ENCODE peak calls at places on chromosomes 2 and 18, in ten cellular contexts. One of them, this sample, is unnamed.

GRCh38 chr2:227759411-227760113 is 13.9 kb downstream of the SCYGR8 start:
- DNase-seq in left cardiac atrium: no peak
- DNase-seq in SK-N-SH: no peak
- DNase-seq in adipocyte: peak; percentile 24
- DNase-seq in activated CD8-positive, alpha-beta memory T cell treated with anti-CD3 and anti-CD28 coated beads for 24 hours: no peak
- DNase-seq in stimulated activated CD4-positive, alpha-beta T cell treated with anti-CD3 and anti-CD28 coated beads, Interleukin-1b, Interleukin-23, amount 100 ng/mL, for 4 hours: no peak
- DNase-seq in WTC11: no peak
- DNase-seq in Kasumi-1: no peak
- DNase-seq in breast epithelium: no peak
- DNase-seq in AG20443: no peak
- DNase-seq in this sample: no peak

GRCh38 chr2:72579595-72580180 is 246.1 kb downstream of the EXOC6B start:
- DNase-seq in SK-N-SH: peak; percentile 27
- DNase-seq in activated CD8-positive, alpha-beta memory T cell treated with anti-CD3 and anti-CD28 coated beads for 24 hours: no peak
- DNase-seq in left cardiac atrium: no peak
- DNase-seq in Kasumi-1: peak; percentile 80
- DNase-seq in stimulated activated CD4-positive, alpha-beta T cell treated with anti-CD3 and anti-CD28 coated beads, Interleukin-1b, Interleukin-23, amount 100 ng/mL, for 4 hours: no peak
- DNase-seq in adipocyte: peak; percentile 87
- DNase-seq in WTC11: no peak
- DNase-seq in breast epithelium: no peak
- DNase-seq in AG20443: peak; percentile 31
- DNase-seq in this sample: no peak

GRCh38 chr2:30253873-30254691 is 22.7 kb downstream of the LBH start:
- DNase-seq in breast epithelium: no peak
- DNase-seq in stimulated activated CD4-positive, alpha-beta T cell treated with anti-CD3 and anti-CD28 coated beads, Interleukin-1b, Interleukin-23, amount 100 ng/mL, for 4 hours: no peak
- DNase-seq in SK-N-SH: no peak
- DNase-seq in left cardiac atrium: no peak
- DNase-seq in adipocyte: no peak
- DNase-seq in AG20443: no peak
- DNase-seq in WTC11: no peak
- DNase-seq in Kasumi-1: no peak
- DNase-seq in activated CD8-positive, alpha-beta memory T cell treated with anti-CD3 and anti-CD28 coated beads for 24 hours: no peak
- DNase-seq in this sample: no peak

GRCh38 chr18:44590976-44591375 is 89.7 kb upstream of the SETBP1 start:
- DNase-seq in stimulated activated CD4-positive, alpha-beta T cell treated with anti-CD3 and anti-CD28 coated beads, Interleukin-1b, Interleukin-23, amount 100 ng/mL, for 4 hours: no peak
- DNase-seq in left cardiac atrium: no peak
- DNase-seq in breast epithelium: no peak
- DNase-seq in SK-N-SH: no peak
- DNase-seq in adipocyte: no peak
- DNase-seq in Kasumi-1: no peak
- DNase-seq in AG20443: no peak
- DNase-seq in WTC11: no peak
- DNase-seq in activated CD8-positive, alpha-beta memory T cell treated with anti-CD3 and anti-CD28 coated beads for 24 hours: no peak
- DNase-seq in this sample: peak; percentile 62

GRCh38 chr2:10009271-10009810 is 34.0 kb upstream of the KLF11 start:
- DNase-seq in adipocyte: no peak
- DNase-seq in SK-N-SH: peak; percentile 67
- DNase-seq in WTC11: no peak
- DNase-seq in stimulated activated CD4-positive, alpha-beta T cell treated with anti-CD3 and anti-CD28 coated beads, Interleukin-1b, Interleukin-23, amount 100 ng/mL, for 4 hours: no peak
- DNase-seq in breast epithelium: peak; percentile 37
- DNase-seq in Kasumi-1: no peak
- DNase-seq in activated CD8-positive, alpha-beta memory T cell treated with anti-CD3 and anti-CD28 coated beads for 24 hours: no peak
- DNase-seq in AG20443: no peak
- DNase-seq in left cardiac atrium: no peak
- DNase-seq in this sample: no peak

GRCh38 chr2:109466674-109467575 is 146.8 kb downstream of the SEPTIN10 start:
- DNase-seq in AG20443: peak; percentile 66
- DNase-seq in Kasumi-1: no peak
- DNase-seq in WTC11: no peak
- DNase-seq in adipocyte: peak; percentile 79
- DNase-seq in breast epithelium: no peak
- DNase-seq in stimulated activated CD4-positive, alpha-beta T cell treated with anti-CD3 and anti-CD28 coated beads, Interleukin-1b, Interleukin-23, amount 100 ng/mL, for 4 hours: no peak
- DNase-seq in activated CD8-positive, alpha-beta memory T cell treated with anti-CD3 and anti-CD28 coated beads for 24 hours: no peak
- DNase-seq in SK-N-SH: no peak
- DNase-seq in left cardiac atrium: no peak
- DNase-seq in this sample: peak; percentile 16

GRCh38 chr18:53458944-53459580 is 765.4 kb downstream of the MBD2 start:
- DNase-seq in stimulated activated CD4-positive, alpha-beta T cell treated with anti-CD3 and anti-CD28 coated beads, Interleukin-1b, Interleukin-23, amount 100 ng/mL, for 4 hours: no peak
- DNase-seq in Kasumi-1: no peak
- DNase-seq in activated CD8-positive, alpha-beta memory T cell treated with anti-CD3 and anti-CD28 coated beads for 24 hours: no peak
- DNase-seq in WTC11: peak; percentile 24
- DNase-seq in adipocyte: peak; percentile 31
- DNase-seq in AG20443: no peak
- DNase-seq in SK-N-SH: no peak
- DNase-seq in breast epithelium: no peak
- DNase-seq in left cardiac atrium: peak; percentile 23
- DNase-seq in this sample: peak; percentile 20

GRCh38 chr2:221716434-221717303 is 144.6 kb upstream of the EPHA4 start:
- DNase-seq in WTC11: no peak
- DNase-seq in breast epithelium: no peak
- DNase-seq in stimulated activated CD4-positive, alpha-beta T cell treated with anti-CD3 and anti-CD28 coated beads, Interleukin-1b, Interleukin-23, amount 100 ng/mL, for 4 hours: no peak
- DNase-seq in activated CD8-positive, alpha-beta memory T cell treated with anti-CD3 and anti-CD28 coated beads for 24 hours: no peak
- DNase-seq in left cardiac atrium: no peak
- DNase-seq in adipocyte: no peak
- DNase-seq in Kasumi-1: no peak
- DNase-seq in SK-N-SH: no peak
- DNase-seq in AG20443: peak; percentile 53
- DNase-seq in this sample: peak; percentile 52

GRCh38 chr18:57737661-57738060 is 65.5 kb downstream of the ATP8B1 start:
- DNase-seq in SK-N-SH: no peak
- DNase-seq in breast epithelium: peak; percentile 61
- DNase-seq in left cardiac atrium: peak; percentile 81
- DNase-seq in AG20443: peak; percentile 90
- DNase-seq in adipocyte: peak; percentile 98
- DNase-seq in Kasumi-1: peak; percentile 91
- DNase-seq in stimulated activated CD4-positive, alpha-beta T cell treated with anti-CD3 and anti-CD28 coated beads, Interleukin-1b, Interleukin-23, amount 100 ng/mL, for 4 hours: no peak
- DNase-seq in activated CD8-positive, alpha-beta memory T cell treated with anti-CD3 and anti-CD28 coated beads for 24 hours: no peak
- DNase-seq in WTC11: no peak
- DNase-seq in this sample: peak; percentile 65

GRCh38 chr2:113925884-113926283 is 36.0 kb downstream of the ACTR3 start:
- DNase-seq in activated CD8-positive, alpha-beta memory T cell treated with anti-CD3 and anti-CD28 coated beads for 24 hours: no peak
- DNase-seq in left cardiac atrium: no peak
- DNase-seq in adipocyte: no peak
- DNase-seq in breast epithelium: no peak
- DNase-seq in AG20443: no peak
- DNase-seq in WTC11: no peak
- DNase-seq in stimulated activated CD4-positive, alpha-beta T cell treated with anti-CD3 and anti-CD28 coated beads, Interleukin-1b, Interleukin-23, amount 100 ng/mL, for 4 hours: no peak
- DNase-seq in SK-N-SH: no peak
- DNase-seq in Kasumi-1: no peak
- DNase-seq in this sample: no peak

GRCh38 chr2:235468978-235469694 is 24.7 kb upstream of the AGAP1 start:
- DNase-seq in Kasumi-1: no peak
- DNase-seq in stimulated activated CD4-positive, alpha-beta T cell treated with anti-CD3 and anti-CD28 coated beads, Interleukin-1b, Interleukin-23, amount 100 ng/mL, for 4 hours: no peak
- DNase-seq in adipocyte: peak; percentile 90
- DNase-seq in SK-N-SH: no peak
- DNase-seq in activated CD8-positive, alpha-beta memory T cell treated with anti-CD3 and anti-CD28 coated beads for 24 hours: no peak
- DNase-seq in WTC11: no peak
- DNase-seq in left cardiac atrium: peak; percentile 26
- DNase-seq in breast epithelium: no peak
- DNase-seq in AG20443: peak; percentile 93
- DNase-seq in this sample: peak; percentile 81

GRCh38 chr2:74379851-74380789 is at the start of gene DCTN1:
- DNase-seq in WTC11: peak; percentile 46
- DNase-seq in stimulated activated CD4-positive, alpha-beta T cell treated with anti-CD3 and anti-CD28 coated beads, Interleukin-1b, Interleukin-23, amount 100 ng/mL, for 4 hours: peak; percentile 6
- DNase-seq in Kasumi-1: peak; percentile 18
- DNase-seq in adipocyte: peak; percentile 75
- DNase-seq in activated CD8-positive, alpha-beta memory T cell treated with anti-CD3 and anti-CD28 coated beads for 24 hours: peak; percentile 61
- DNase-seq in AG20443: peak; percentile 89
- DNase-seq in breast epithelium: no peak
- DNase-seq in left cardiac atrium: peak; percentile 69
- DNase-seq in SK-N-SH: peak; percentile 83
- DNase-seq in this sample: peak; percentile 59

GRCh38 chr2:11343626-11344341 is 652 bp downstream of the ROCK2 start:
- DNase-seq in left cardiac atrium: peak; percentile 64
- DNase-seq in stimulated activated CD4-positive, alpha-beta T cell treated with anti-CD3 and anti-CD28 coated beads, Interleukin-1b, Interleukin-23, amount 100 ng/mL, for 4 hours: peak; percentile 27
- DNase-seq in Kasumi-1: peak; percentile 26
- DNase-seq in WTC11: peak; percentile 54
- DNase-seq in breast epithelium: no peak
- DNase-seq in activated CD8-positive, alpha-beta memory T cell treated with anti-CD3 and anti-CD28 coated beads for 24 hours: peak; percentile 73
- DNase-seq in SK-N-SH: peak; percentile 81
- DNase-seq in adipocyte: peak; percentile 58
- DNase-seq in AG20443: peak; percentile 28
- DNase-seq in this sample: peak; percentile 60

GRCh38 chr2:142603761-142604160 is 273.7 kb upstream of the KYNU start:
- DNase-seq in left cardiac atrium: no peak
- DNase-seq in activated CD8-positive, alpha-beta memory T cell treated with anti-CD3 and anti-CD28 coated beads for 24 hours: no peak
- DNase-seq in breast epithelium: no peak
- DNase-seq in stimulated activated CD4-positive, alpha-beta T cell treated with anti-CD3 and anti-CD28 coated beads, Interleukin-1b, Interleukin-23, amount 100 ng/mL, for 4 hours: no peak
- DNase-seq in adipocyte: peak; percentile 62
- DNase-seq in SK-N-SH: no peak
- DNase-seq in WTC11: no peak
- DNase-seq in AG20443: no peak
- DNase-seq in Kasumi-1: peak; percentile 48
- DNase-seq in this sample: no peak

GRCh38 chr2:190812506-190813294 is 67.9 kb upstream of the GLS start:
- DNase-seq in SK-N-SH: no peak
- DNase-seq in stimulated activated CD4-positive, alpha-beta T cell treated with anti-CD3 and anti-CD28 coated beads, Interleukin-1b, Interleukin-23, amount 100 ng/mL, for 4 hours: no peak
- DNase-seq in breast epithelium: no peak
- DNase-seq in adipocyte: peak; percentile 79
- DNase-seq in WTC11: no peak
- DNase-seq in activated CD8-positive, alpha-beta memory T cell treated with anti-CD3 and anti-CD28 coated beads for 24 hours: no peak
- DNase-seq in AG20443: peak; percentile 65
- DNase-seq in Kasumi-1: no peak
- DNase-seq in left cardiac atrium: no peak
- DNase-seq in this sample: peak; percentile 5

GRCh38 chr2:29617351-29617750 is 304.0 kb downstream of the ALK start:
- DNase-seq in activated CD8-positive, alpha-beta memory T cell treated with anti-CD3 and anti-CD28 coated beads for 24 hours: no peak
- DNase-seq in SK-N-SH: no peak
- DNase-seq in AG20443: no peak
- DNase-seq in breast epithelium: no peak
- DNase-seq in Kasumi-1: no peak
- DNase-seq in adipocyte: no peak
- DNase-seq in stimulated activated CD4-positive, alpha-beta T cell treated with anti-CD3 and anti-CD28 coated beads, Interleukin-1b, Interleukin-23, amount 100 ng/mL, for 4 hours: no peak
- DNase-seq in WTC11: no peak
- DNase-seq in left cardiac atrium: no peak
- DNase-seq in this sample: no peak

GRCh38 chr2:202221873-202222272 is 16.5 kb downstream of the SUMO1 start:
- DNase-seq in SK-N-SH: peak; percentile 10
- DNase-seq in breast epithelium: no peak
- DNase-seq in Kasumi-1: no peak
- DNase-seq in AG20443: peak; percentile 19
- DNase-seq in stimulated activated CD4-positive, alpha-beta T cell treated with anti-CD3 and anti-CD28 coated beads, Interleukin-1b, Interleukin-23, amount 100 ng/mL, for 4 hours: no peak
- DNase-seq in adipocyte: peak; percentile 29
- DNase-seq in WTC11: no peak
- DNase-seq in left cardiac atrium: no peak
- DNase-seq in activated CD8-positive, alpha-beta memory T cell treated with anti-CD3 and anti-CD28 coated beads for 24 hours: no peak
- DNase-seq in this sample: no peak

GRCh38 chr18:32373995-32374394 is 96.7 kb downstream of the GAREM1 start:
- DNase-seq in breast epithelium: no peak
- DNase-seq in activated CD8-positive, alpha-beta memory T cell treated with anti-CD3 and anti-CD28 coated beads for 24 hours: no peak
- DNase-seq in adipocyte: peak; percentile 29
- DNase-seq in left cardiac atrium: no peak
- DNase-seq in AG20443: no peak
- DNase-seq in WTC11: no peak
- DNase-seq in Kasumi-1: peak; percentile 9
- DNase-seq in SK-N-SH: no peak
- DNase-seq in stimulated activated CD4-positive, alpha-beta T cell treated with anti-CD3 and anti-CD28 coated beads, Interleukin-1b, Interleukin-23, amount 100 ng/mL, for 4 hours: no peak
- DNase-seq in this sample: no peak

GRCh38 chr2:233945146-233945545 is 28.0 kb downstream of the TRPM8 start:
- DNase-seq in WTC11: no peak
- DNase-seq in adipocyte: no peak
- DNase-seq in left cardiac atrium: no peak
- DNase-seq in breast epithelium: no peak
- DNase-seq in SK-N-SH: no peak
- DNase-seq in activated CD8-positive, alpha-beta memory T cell treated with anti-CD3 and anti-CD28 coated beads for 24 hours: no peak
- DNase-seq in Kasumi-1: no peak
- DNase-seq in stimulated activated CD4-positive, alpha-beta T cell treated with anti-CD3 and anti-CD28 coated beads, Interleukin-1b, Interleukin-23, amount 100 ng/mL, for 4 hours: no peak
- DNase-seq in AG20443: no peak
- DNase-seq in this sample: no peak

GRCh38 chr2:3588084-3588483 is 6.8 kb upstream of the COLEC11 start:
- DNase-seq in AG20443: no peak
- DNase-seq in SK-N-SH: no peak
- DNase-seq in stimulated activated CD4-positive, alpha-beta T cell treated with anti-CD3 and anti-CD28 coated beads, Interleukin-1b, Interleukin-23, amount 100 ng/mL, for 4 hours: no peak
- DNase-seq in activated CD8-positive, alpha-beta memory T cell treated with anti-CD3 and anti-CD28 coated beads for 24 hours: no peak
- DNase-seq in adipocyte: no peak
- DNase-seq in WTC11: no peak
- DNase-seq in left cardiac atrium: no peak
- DNase-seq in breast epithelium: no peak
- DNase-seq in Kasumi-1: no peak
- DNase-seq in this sample: no peak

GRCh38 chr18:41761329-41762028 is 193.6 kb upstream of the PIK3C3 start:
- DNase-seq in SK-N-SH: no peak
- DNase-seq in breast epithelium: no peak
- DNase-seq in Kasumi-1: no peak
- DNase-seq in stimulated activated CD4-positive, alpha-beta T cell treated with anti-CD3 and anti-CD28 coated beads, Interleukin-1b, Interleukin-23, amount 100 ng/mL, for 4 hours: no peak
- DNase-seq in left cardiac atrium: no peak
- DNase-seq in activated CD8-positive, alpha-beta memory T cell treated with anti-CD3 and anti-CD28 coated beads for 24 hours: no peak
- DNase-seq in adipocyte: peak; percentile 95
- DNase-seq in AG20443: peak; percentile 80
- DNase-seq in WTC11: no peak
- DNase-seq in this sample: no peak

GRCh38 chr2:33214436-33214835 is 262.0 kb upstream of the RASGRP3 start:
- DNase-seq in WTC11: no peak
- DNase-seq in left cardiac atrium: peak; percentile 23
- DNase-seq in Kasumi-1: no peak
- DNase-seq in breast epithelium: no peak
- DNase-seq in stimulated activated CD4-positive, alpha-beta T cell treated with anti-CD3 and anti-CD28 coated beads, Interleukin-1b, Interleukin-23, amount 100 ng/mL, for 4 hours: no peak
- DNase-seq in AG20443: no peak
- DNase-seq in adipocyte: no peak
- DNase-seq in activated CD8-positive, alpha-beta memory T cell treated with anti-CD3 and anti-CD28 coated beads for 24 hours: no peak
- DNase-seq in SK-N-SH: no peak
- DNase-seq in this sample: no peak

GRCh38 chr2:127479866-127480743 is 46.2 kb downstream of the IWS1 start:
- DNase-seq in breast epithelium: no peak
- DNase-seq in Kasumi-1: no peak
- DNase-seq in adipocyte: no peak
- DNase-seq in AG20443: no peak
- DNase-seq in SK-N-SH: no peak
- DNase-seq in stimulated activated CD4-positive, alpha-beta T cell treated with anti-CD3 and anti-CD28 coated beads, Interleukin-1b, Interleukin-23, amount 100 ng/mL, for 4 hours: no peak
- DNase-seq in WTC11: no peak
- DNase-seq in left cardiac atrium: no peak
- DNase-seq in activated CD8-positive, alpha-beta memory T cell treated with anti-CD3 and anti-CD28 coated beads for 24 hours: no peak
- DNase-seq in this sample: no peak

GRCh38 chr18:64645753-64646152 is 496.9 kb upstream of the LINC00305 start:
- DNase-seq in WTC11: no peak
- DNase-seq in Kasumi-1: no peak
- DNase-seq in activated CD8-positive, alpha-beta memory T cell treated with anti-CD3 and anti-CD28 coated beads for 24 hours: no peak
- DNase-seq in breast epithelium: no peak
- DNase-seq in stimulated activated CD4-positive, alpha-beta T cell treated with anti-CD3 and anti-CD28 coated beads, Interleukin-1b, Interleukin-23, amount 100 ng/mL, for 4 hours: no peak
- DNase-seq in left cardiac atrium: no peak
- DNase-seq in SK-N-SH: no peak
- DNase-seq in adipocyte: no peak
- DNase-seq in AG20443: no peak
- DNase-seq in this sample: no peak

GRCh38 chr2:121213386-121213785 is 71.6 kb downstream of the TFCP2L1 start:
- DNase-seq in AG20443: no peak
- DNase-seq in WTC11: no peak
- DNase-seq in adipocyte: no peak
- DNase-seq in breast epithelium: no peak
- DNase-seq in activated CD8-positive, alpha-beta memory T cell treated with anti-CD3 and anti-CD28 coated beads for 24 hours: no peak
- DNase-seq in Kasumi-1: no peak
- DNase-seq in stimulated activated CD4-positive, alpha-beta T cell treated with anti-CD3 and anti-CD28 coated beads, Interleukin-1b, Interleukin-23, amount 100 ng/mL, for 4 hours: no peak
- DNase-seq in left cardiac atrium: no peak
- DNase-seq in SK-N-SH: no peak
- DNase-seq in this sample: no peak

GRCh38 chr2:237165405-237166276 is 80.0 kb downstream of the COPS8 start:
- DNase-seq in breast epithelium: no peak
- DNase-seq in stimulated activated CD4-positive, alpha-beta T cell treated with anti-CD3 and anti-CD28 coated beads, Interleukin-1b, Interleukin-23, amount 100 ng/mL, for 4 hours: no peak
- DNase-seq in adipocyte: peak; percentile 48
- DNase-seq in AG20443: no peak
- DNase-seq in SK-N-SH: peak; percentile 27
- DNase-seq in activated CD8-positive, alpha-beta memory T cell treated with anti-CD3 and anti-CD28 coated beads for 24 hours: no peak
- DNase-seq in left cardiac atrium: no peak
- DNase-seq in WTC11: peak; percentile 41
- DNase-seq in Kasumi-1: no peak
- DNase-seq in this sample: no peak

GRCh38 chr2:111905990-111906735 is 7.8 kb downstream of the MERTK start:
- DNase-seq in SK-N-SH: no peak
- DNase-seq in stimulated activated CD4-positive, alpha-beta T cell treated with anti-CD3 and anti-CD28 coated beads, Interleukin-1b, Interleukin-23, amount 100 ng/mL, for 4 hours: no peak
- DNase-seq in left cardiac atrium: no peak
- DNase-seq in WTC11: no peak
- DNase-seq in Kasumi-1: no peak
- DNase-seq in AG20443: no peak
- DNase-seq in breast epithelium: no peak
- DNase-seq in activated CD8-positive, alpha-beta memory T cell treated with anti-CD3 and anti-CD28 coated beads for 24 hours: no peak
- DNase-seq in adipocyte: peak; percentile 42
- DNase-seq in this sample: no peak

GRCh38 chr2:31239842-31240198 is 5.9 kb downstream of the EHD3 start:
- DNase-seq in activated CD8-positive, alpha-beta memory T cell treated with anti-CD3 and anti-CD28 coated beads for 24 hours: peak; percentile 37
- DNase-seq in left cardiac atrium: peak; percentile 71
- DNase-seq in breast epithelium: no peak
- DNase-seq in adipocyte: peak; percentile 22
- DNase-seq in stimulated activated CD4-positive, alpha-beta T cell treated with anti-CD3 and anti-CD28 coated beads, Interleukin-1b, Interleukin-23, amount 100 ng/mL, for 4 hours: no peak
- DNase-seq in SK-N-SH: no peak
- DNase-seq in WTC11: no peak
- DNase-seq in AG20443: peak; percentile 88
- DNase-seq in Kasumi-1: no peak
- DNase-seq in this sample: no peak

This sample was measured in MG63.